ENCODE peak calls at places on chromosomes 5 and 9, in six cellular contexts. One of them, this sample, is unnamed.

GRCh38 chr5:33936004-33936380 is 194 bp upstream of the RXFP3 start:
- DNase-seq in neural crest cell: peak
- DNase-seq in amniotic stem cell: peak
- DNase-seq in uterus: no peak
- DNase-seq in NCI-H2171 treated with DMSO at 0.1 percent for 48 hours: no peak
- DNase-seq in activated CD8-positive, alpha-beta memory T cell treated with anti-CD3 and anti-CD28 coated beads, Interleukin-2, amount 50 U/mL, for 48 hours: peak
- DNase-seq in this sample: peak

GRCh38 chr5:124921694-124922093 is 175.3 kb upstream of the ZNF608 start:
- DNase-seq in neural crest cell: no peak
- DNase-seq in amniotic stem cell: no peak
- DNase-seq in uterus: no peak
- DNase-seq in NCI-H2171 treated with DMSO at 0.1 percent for 48 hours: no peak
- DNase-seq in activated CD8-positive, alpha-beta memory T cell treated with anti-CD3 and anti-CD28 coated beads, Interleukin-2, amount 50 U/mL, for 48 hours: no peak
- DNase-seq in this sample: no peak

GRCh38 chr9:131185924-131186323 is 60.5 kb downstream of the NUP214 start:
- DNase-seq in neural crest cell: no peak
- DNase-seq in amniotic stem cell: no peak
- DNase-seq in uterus: no peak
- DNase-seq in NCI-H2171 treated with DMSO at 0.1 percent for 48 hours: no peak
- DNase-seq in activated CD8-positive, alpha-beta memory T cell treated with anti-CD3 and anti-CD28 coated beads, Interleukin-2, amount 50 U/mL, for 48 hours: no peak
- DNase-seq in this sample: no peak

GRCh38 chr9:93580654-93581380 is 4.4 kb downstream of the PHF2 start:
- DNase-seq in neural crest cell: no peak
- DNase-seq in amniotic stem cell: no peak
- DNase-seq in uterus: no peak
- DNase-seq in NCI-H2171 treated with DMSO at 0.1 percent for 48 hours: no peak
- DNase-seq in activated CD8-positive, alpha-beta memory T cell treated with anti-CD3 and anti-CD28 coated beads, Interleukin-2, amount 50 U/mL, for 48 hours: peak
- DNase-seq in this sample: peak

GRCh38 chr5:38715671-38716070 is 130.1 kb upstream of the OSMR start:
- DNase-seq in neural crest cell: peak
- DNase-seq in amniotic stem cell: no peak
- DNase-seq in uterus: no peak
- DNase-seq in NCI-H2171 treated with DMSO at 0.1 percent for 48 hours: no peak
- DNase-seq in activated CD8-positive, alpha-beta memory T cell treated with anti-CD3 and anti-CD28 coated beads, Interleukin-2, amount 50 U/mL, for 48 hours: no peak
- DNase-seq in this sample: no peak

GRCh38 chr9:4397917-4398316 is 92.4 kb upstream of the SLC1A1 start:
- DNase-seq in neural crest cell: no peak
- DNase-seq in amniotic stem cell: no peak
- DNase-seq in uterus: no peak
- DNase-seq in NCI-H2171 treated with DMSO at 0.1 percent for 48 hours: no peak
- DNase-seq in activated CD8-positive, alpha-beta memory T cell treated with anti-CD3 and anti-CD28 coated beads, Interleukin-2, amount 50 U/mL, for 48 hours: no peak
- DNase-seq in this sample: no peak

GRCh38 chr9:69885474-69885929 is 64.9 kb downstream of the CFAP95 start:
- DNase-seq in neural crest cell: no peak
- DNase-seq in amniotic stem cell: no peak
- DNase-seq in uterus: no peak
- DNase-seq in NCI-H2171 treated with DMSO at 0.1 percent for 48 hours: no peak
- DNase-seq in activated CD8-positive, alpha-beta memory T cell treated with anti-CD3 and anti-CD28 coated beads, Interleukin-2, amount 50 U/mL, for 48 hours: no peak
- DNase-seq in this sample: no peak

GRCh38 chr9:100066539-100066938 is 32.3 kb downstream of the ERP44 start:
- DNase-seq in neural crest cell: no peak
- DNase-seq in amniotic stem cell: no peak
- DNase-seq in uterus: no peak
- DNase-seq in NCI-H2171 treated with DMSO at 0.1 percent for 48 hours: peak
- DNase-seq in activated CD8-positive, alpha-beta memory T cell treated with anti-CD3 and anti-CD28 coated beads, Interleukin-2, amount 50 U/mL, for 48 hours: no peak
- DNase-seq in this sample: peak

GRCh38 chr9:4096121-4096520 is 203.7 kb downstream of the GLIS3 start:
- DNase-seq in neural crest cell: no peak
- DNase-seq in amniotic stem cell: no peak
- DNase-seq in uterus: no peak
- DNase-seq in NCI-H2171 treated with DMSO at 0.1 percent for 48 hours: no peak
- DNase-seq in activated CD8-positive, alpha-beta memory T cell treated with anti-CD3 and anti-CD28 coated beads, Interleukin-2, amount 50 U/mL, for 48 hours: no peak
- DNase-seq in this sample: no peak

GRCh38 chr9:21294325-21294724 is 10.8 kb downstream of the IFNA5 start:
- DNase-seq in neural crest cell: no peak
- DNase-seq in amniotic stem cell: no peak
- DNase-seq in uterus: no peak
- DNase-seq in NCI-H2171 treated with DMSO at 0.1 percent for 48 hours: no peak
- DNase-seq in activated CD8-positive, alpha-beta memory T cell treated with anti-CD3 and anti-CD28 coated beads, Interleukin-2, amount 50 U/mL, for 48 hours: no peak
- DNase-seq in this sample: no peak

GRCh38 chr5:14954620-14955343 is 83.2 kb upstream of the ANKH start:
- DNase-seq in neural crest cell: no peak
- DNase-seq in amniotic stem cell: no peak
- DNase-seq in uterus: no peak
- DNase-seq in NCI-H2171 treated with DMSO at 0.1 percent for 48 hours: no peak
- DNase-seq in activated CD8-positive, alpha-beta memory T cell treated with anti-CD3 and anti-CD28 coated beads, Interleukin-2, amount 50 U/mL, for 48 hours: no peak
- DNase-seq in this sample: no peak

GRCh38 chr9:119020284-119020683 is 349.0 kb downstream of the BRINP1 start:
- DNase-seq in neural crest cell: no peak
- DNase-seq in amniotic stem cell: no peak
- DNase-seq in uterus: no peak
- DNase-seq in NCI-H2171 treated with DMSO at 0.1 percent for 48 hours: no peak
- DNase-seq in activated CD8-positive, alpha-beta memory T cell treated with anti-CD3 and anti-CD28 coated beads, Interleukin-2, amount 50 U/mL, for 48 hours: no peak
- DNase-seq in this sample: no peak

GRCh38 chr9:30075451-30076199 is 2308.8 kb upstream of the ACO1 start:
- DNase-seq in neural crest cell: no peak
- DNase-seq in amniotic stem cell: no peak
- DNase-seq in uterus: no peak
- DNase-seq in NCI-H2171 treated with DMSO at 0.1 percent for 48 hours: no peak
- DNase-seq in activated CD8-positive, alpha-beta memory T cell treated with anti-CD3 and anti-CD28 coated beads, Interleukin-2, amount 50 U/mL, for 48 hours: no peak
- DNase-seq in this sample: no peak

GRCh38 chr9:34430843-34431437 is 27.4 kb downstream of the FAM219A start:
- DNase-seq in neural crest cell: peak
- DNase-seq in amniotic stem cell: peak
- DNase-seq in uterus: peak
- DNase-seq in NCI-H2171 treated with DMSO at 0.1 percent for 48 hours: peak
- DNase-seq in activated CD8-positive, alpha-beta memory T cell treated with anti-CD3 and anti-CD28 coated beads, Interleukin-2, amount 50 U/mL, for 48 hours: no peak
- DNase-seq in this sample: peak

GRCh38 chr9:101512116-101512515 is 21.5 kb upstream of the RNF20 start:
- DNase-seq in neural crest cell: no peak
- DNase-seq in amniotic stem cell: no peak
- DNase-seq in uterus: no peak
- DNase-seq in NCI-H2171 treated with DMSO at 0.1 percent for 48 hours: no peak
- DNase-seq in activated CD8-positive, alpha-beta memory T cell treated with anti-CD3 and anti-CD28 coated beads, Interleukin-2, amount 50 U/mL, for 48 hours: no peak
- DNase-seq in this sample: no peak

GRCh38 chr5:97425511-97425910 is 242.5 kb upstream of the RIOK2 start:
- DNase-seq in neural crest cell: peak
- DNase-seq in amniotic stem cell: no peak
- DNase-seq in uterus: no peak
- DNase-seq in NCI-H2171 treated with DMSO at 0.1 percent for 48 hours: no peak
- DNase-seq in activated CD8-positive, alpha-beta memory T cell treated with anti-CD3 and anti-CD28 coated beads, Interleukin-2, amount 50 U/mL, for 48 hours: no peak
- DNase-seq in this sample: peak

GRCh38 chr5:10352404-10353240 is 873 bp upstream of the MARCHF6 start:
- DNase-seq in neural crest cell: no peak
- DNase-seq in amniotic stem cell: no peak
- DNase-seq in uterus: no peak
- DNase-seq in NCI-H2171 treated with DMSO at 0.1 percent for 48 hours: peak
- DNase-seq in activated CD8-positive, alpha-beta memory T cell treated with anti-CD3 and anti-CD28 coated beads, Interleukin-2, amount 50 U/mL, for 48 hours: peak
- DNase-seq in this sample: peak

GRCh38 chr5:109655841-109656240 is 33.9 kb upstream of the MAN2A1 start:
- DNase-seq in neural crest cell: no peak
- DNase-seq in amniotic stem cell: no peak
- DNase-seq in uterus: no peak
- DNase-seq in NCI-H2171 treated with DMSO at 0.1 percent for 48 hours: no peak
- DNase-seq in activated CD8-positive, alpha-beta memory T cell treated with anti-CD3 and anti-CD28 coated beads, Interleukin-2, amount 50 U/mL, for 48 hours: no peak
- DNase-seq in this sample: no peak

This sample was measured in D341Med.